ENCODE peak calls at places on chromosomes 6 and 20, in five cellular contexts. L is NCI-H460, V is Right ventricle myocardium superior, U is GM13976, K is germinal center. H is an unnamed sample.

GRCh38 chr6:31659649-31660223 is 842 bp downstream of the C6orf47 start:
- DNase-seq in L (no peak), V (no peak), U (no peak), K (peak; percentile 43), H (peak; percentile 37)

GRCh38 chr6:106476326-106477105 is 116.0 kb downstream of the CRYBG1 start:
- DNase-seq in L (no peak), V (no peak), U (no peak), K (no peak), H (no peak)

GRCh38 chr6:94036024-94036423 is 616.7 kb upstream of the EPHA7 start:
- DNase-seq in L (no peak), V (no peak), U (no peak), K (no peak), H (no peak)

GRCh38 chr20:15196580-15197255 is 859.3 kb upstream of the FLRT3 start:
- DNase-seq in L (no peak), V (no peak), U (peak; percentile 6), K (peak; percentile 47), H (no peak)

GRCh38 chr6:155381856-155382690 is 67.8 kb upstream of the TFB1M start:
- DNase-seq in L (no peak), V (no peak), U (no peak), K (no peak), H (no peak)

GRCh38 chr20:37453836-37454235 is 67.2 kb upstream of the NNAT start:
- DNase-seq in L (no peak), V (no peak), U (no peak), K (no peak), H (no peak)

GRCh38 chr20:24779166-24779565 is 169.9 kb upstream of the CST7 start:
- DNase-seq in L (no peak), V (no peak), U (no peak), K (no peak), H (no peak)

GRCh38 chr6:134517145-134517658 is 199.3 kb upstream of the SGK1 start:
- DNase-seq in L (peak; percentile 78), V (peak; percentile 87), U (no peak), K (no peak), H (peak; percentile 81)

GRCh38 chr6:32622545-32623401 is 14.4 kb upstream of the HLA-DQA1 start:
- DNase-seq in L (peak; percentile 29), V (no peak), U (peak; percentile 48), K (peak; percentile 57), H (peak; percentile 53)

GRCh38 chr6:159727717-159728440 is 573 bp downstream of the WTAP start:
- DNase-seq in L (no peak), V (no peak), U (peak; percentile 65), K (peak; percentile 70), H (peak; percentile 72)

GRCh38 chr6:34513628-34514027 is 42.5 kb downstream of the SPDEF start:
- DNase-seq in L (no peak), V (no peak), U (no peak), K (no peak), H (no peak)

GRCh38 chr6:88722691-88723090 is 240.7 kb downstream of the RNGTT start:
- DNase-seq in L (no peak), V (no peak), U (no peak), K (no peak), H (no peak)

GRCh38 chr20:32487381-32487780 is 97.8 kb downstream of the NOL4L start:
- DNase-seq in L (no peak), V (no peak), U (no peak), K (no peak), H (no peak)

GRCh38 chr20:62344092-62344491 is 23.0 kb downstream of the LAMA5 start:
- DNase-seq in L (no peak), V (no peak), U (no peak), K (no peak), H (no peak)

GRCh38 chr20:61436268-61436667 is 184.2 kb downstream of the CDH4 start:
- DNase-seq in L (no peak), V (no peak), U (no peak), K (no peak), H (no peak)